ENCODE peak calls at places on chromosomes 12 and 14, in seven cellular contexts. Z is caudate nucleus; K is heart left ventricle; P is right cardiac atrium; Q is body of pancreas; N is upper lobe of right lung; V is CD4-positive, alpha-beta T cell. T is an unnamed sample.

GRCh38 chr12:69239922-69240624 is 704 bp downstream of the CPSF6 start:
- DNase-seq in Q (peak; percentile 52), Z (peak; percentile 39), K (peak; percentile 76), N (peak; percentile 82), V (peak; percentile 39), P (peak; percentile 78), T (peak; percentile 36)

GRCh38 chr12:77047341-77048202 is 17.8 kb downstream of the E2F7 start:
- DNase-seq in Z (no peak), Q (no peak), N (no peak), V (no peak), K (no peak), P (no peak), T (no peak)

GRCh38 chr12:87272846-87273245 is 756.4 kb downstream of the C12orf50 start:
- DNase-seq in Z (no peak), P (no peak), Q (no peak), K (no peak), V (no peak), N (no peak), T (no peak)

GRCh38 chr14:103103461-103104388 is 9.2 kb downstream of the EXOC3L4 start:
- DNase-seq in Q (peak; percentile 45), K (peak; percentile 77), N (peak; percentile 82), P (peak; percentile 83), Z (no peak), V (no peak), T (peak; percentile 65)

GRCh38 chr12:53495903-53496751 is 3.1 kb downstream of the MAP3K12 start:
- DNase-seq in Z (no peak), Q (no peak), N (peak; percentile 64), K (no peak), V (no peak), P (peak; percentile 82), T (peak; percentile 88)

GRCh38 chr14:104697892-104698583 is 8.6 kb downstream of the INF2 start:
- DNase-seq in N (no peak), Q (no peak), K (no peak), Z (peak; percentile 67), P (no peak), V (no peak), T (no peak)

GRCh38 chr12:4664111-4664510 is 15.2 kb downstream of the NDUFA9 start:
- DNase-seq in Q (no peak), Z (no peak), P (no peak), K (no peak), V (no peak), N (no peak), T (peak; percentile 8)

GRCh38 chr12:54251667-54252284 is 28.1 kb downstream of the CBX5 start:
- DNase-seq in V (peak; percentile 3), Z (no peak), Q (no peak), N (no peak), P (no peak), K (no peak), T (peak; percentile 65)

GRCh38 chr12:129641916-129642315 is 261.9 kb downstream of the TMEM132D start:
- DNase-seq in Z (no peak), Q (no peak), P (no peak), K (no peak), N (no peak), V (no peak), T (no peak)

GRCh38 chr14:42013560-42013959 is 406.9 kb downstream of the LRFN5 start:
- DNase-seq in N (no peak), K (no peak), Q (no peak), P (no peak), Z (no peak), V (no peak), T (no peak)

GRCh38 chr14:80839743-80840142 is 101.8 kb downstream of the CEP128 start:
- DNase-seq in Q (no peak), N (no peak), V (no peak), P (no peak), K (no peak), Z (no peak), T (no peak)

GRCh38 chr12:26704684-26705475 is 128.1 kb downstream of the ITPR2 start:
- DNase-seq in K (no peak), P (no peak), Q (no peak), Z (no peak), N (no peak), V (no peak), T (no peak)

GRCh38 chr14:99327050-99327449 is 55.1 kb upstream of the BCL11B start:
- DNase-seq in K (no peak), Q (no peak), Z (no peak), N (peak; percentile 23), P (no peak), V (no peak), T (no peak)

DNA sequence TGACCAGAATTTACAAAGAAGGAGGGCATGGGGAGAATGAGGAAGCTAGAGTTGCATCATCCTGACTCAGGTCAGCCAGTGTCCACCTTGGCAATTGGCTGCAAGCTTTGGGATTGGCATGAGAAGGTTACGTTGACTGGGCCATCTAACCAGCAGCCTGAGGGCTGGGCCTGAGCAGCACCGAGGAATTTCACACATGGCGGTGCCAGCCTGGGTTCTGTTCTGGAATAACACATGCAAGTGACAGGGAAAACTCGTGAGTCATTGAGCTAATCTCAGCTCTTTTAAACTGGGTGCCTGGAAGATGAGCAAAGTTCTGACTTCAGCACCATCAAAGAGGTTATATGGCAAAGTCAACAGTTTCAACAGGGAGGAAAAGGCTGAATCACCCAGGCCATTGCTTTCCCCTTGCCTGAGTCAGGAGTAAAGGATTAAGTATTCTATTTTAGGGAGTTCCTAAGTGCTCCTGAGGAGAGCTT is 543.2 kb upstream of the TBX3 start:
- DNase-seq in N (no peak), Z (no peak), Q (no peak), V (no peak), K (no peak), P (peak; percentile 63), T (no peak)
- H3K27ac ChIP-seq in N (no peak overlapping the region), Z (peak overlapping the region; percentile 59), Q (no peak overlapping the region), V (no peak overlapping the region), K (peak overlapping the region; percentile 42), P (peak overlapping the region; percentile 69), T (no peak overlapping the region)

GRCh38 chr12:124940393-124941169 is 26.1 kb upstream of the UBC start:
- DNase-seq in P (peak; percentile 95), K (peak; percentile 94), Z (no peak), V (peak; percentile 80), Q (peak; percentile 82), N (peak; percentile 95), T (peak; percentile 90)
- H3K27ac ChIP-seq in P (peak overlapping the region; percentile 84), K (peak overlapping the region; percentile 75), Z (peak overlapping the region; percentile 99), V (peak overlapping the region; percentile 9), Q (peak overlapping the region; percentile 80), N (peak overlapping the region; percentile 86), T (peak overlapping the region; percentile 11)

GRCh38 chr14:36751116-36751515 is 89.5 kb downstream of the PAX9 start:
- DNase-seq in Q (no peak), K (no peak), Z (no peak), N (no peak), P (no peak), V (no peak), T (no peak)
- H3K27ac ChIP-seq in Q (no peak overlapping the region), K (no peak overlapping the region), Z (no peak overlapping the region), N (no peak overlapping the region), P (no peak overlapping the region), V (no peak overlapping the region), T (no peak overlapping the region)

GRCh38 chr12:123149088-123149827 is 1.6 kb downstream of the PITPNM2 start:
- DNase-seq in V (no peak), N (no peak), P (no peak), Z (no peak), Q (no peak), K (no peak), T (no peak)
- H3K27ac ChIP-seq in V (no peak overlapping the region), N (peak overlapping the region; percentile 75), P (no peak overlapping the region), Z (peak overlapping the region; percentile 73), Q (peak overlapping the region; percentile 72), K (peak overlapping the region; percentile 91), T (no peak overlapping the region)

GRCh38 chr14:61573321-61573720 is 122.0 kb upstream of the HIF1A start:
- DNase-seq in K (no peak), V (no peak), N (no peak), Q (no peak), Z (no peak), P (no peak), T (no peak)
- H3K27ac ChIP-seq in K (no peak overlapping the region), V (no peak overlapping the region), N (no peak overlapping the region), Q (no peak overlapping the region), Z (no peak overlapping the region), P (no peak overlapping the region), T (no peak overlapping the region)

T was measured in SJCRH30.